ENCODE peak calls at places on chromosomes 11 and 22, in six cellular contexts. One of them, this sample, is unnamed.

GRCh38 chr22:39311592-39312400 is 7.6 kb downstream of the RPL3 start:
- DNase-seq in neuronal stem cell: no peak
- DNase-seq in H1: peak
- DNase-seq in IMR-90: no peak
- DNase-seq in mesenchymal stem cell: no peak
- DNase-seq in H9: peak
- DNase-seq in this sample: no peak

GRCh38 chr22:45671051-45671782 is 417 bp upstream of the ATXN10 start:
- DNase-seq in neuronal stem cell: peak
- DNase-seq in H1: no peak
- DNase-seq in IMR-90: no peak
- DNase-seq in mesenchymal stem cell: peak
- DNase-seq in H9: peak
- DNase-seq in this sample: no peak

GRCh38 chr11:1990872-1991578 is 6.6 kb downstream of the H19 start:
- DNase-seq in neuronal stem cell: no peak
- DNase-seq in H1: no peak
- DNase-seq in IMR-90: no peak
- DNase-seq in mesenchymal stem cell: no peak
- DNase-seq in H9: no peak
- DNase-seq in this sample: no peak

GRCh38 chr11:13277719-13278619 is at the start of gene BMAL1:
- DNase-seq in neuronal stem cell: no peak
- DNase-seq in H1: peak
- DNase-seq in IMR-90: no peak
- DNase-seq in mesenchymal stem cell: peak
- DNase-seq in H9: peak
- DNase-seq in this sample: no peak

GRCh38 chr11:79296113-79296512 is 144.7 kb downstream of the TENM4 start:
- DNase-seq in neuronal stem cell: no peak
- DNase-seq in H1: no peak
- DNase-seq in IMR-90: no peak
- DNase-seq in mesenchymal stem cell: no peak
- DNase-seq in H9: no peak
- DNase-seq in this sample: no peak

GRCh38 chr22:49216579-49216978 is 611.1 kb downstream of the BRD1 start:
- DNase-seq in neuronal stem cell: no peak
- DNase-seq in H1: no peak
- DNase-seq in IMR-90: no peak
- DNase-seq in mesenchymal stem cell: no peak
- DNase-seq in H9: peak
- DNase-seq in this sample: no peak

GRCh38 chr11:5992604-5993251 is 5.9 kb upstream of the OR52L1 start:
- DNase-seq in neuronal stem cell: peak
- DNase-seq in H1: no peak
- DNase-seq in IMR-90: peak
- DNase-seq in mesenchymal stem cell: peak
- DNase-seq in H9: no peak
- DNase-seq in this sample: peak

GRCh38 chr11:8025816-8026215 is 38.7 kb downstream of the EIF3F start:
- DNase-seq in neuronal stem cell: no peak
- DNase-seq in H1: no peak
- DNase-seq in IMR-90: peak
- DNase-seq in mesenchymal stem cell: peak
- DNase-seq in H9: no peak
- DNase-seq in this sample: no peak

GRCh38 chr11:8948901-8949300 is 6.1 kb upstream of the ASCL3 start:
- DNase-seq in neuronal stem cell: no peak
- DNase-seq in H1: no peak
- DNase-seq in IMR-90: no peak
- DNase-seq in mesenchymal stem cell: no peak
- DNase-seq in H9: no peak
- DNase-seq in this sample: no peak

GRCh38 chr22:41508770-41509170 is 35.5 kb downstream of the POLR3H start:
- DNase-seq in neuronal stem cell: no peak
- DNase-seq in H1: no peak
- DNase-seq in IMR-90: no peak
- DNase-seq in mesenchymal stem cell: no peak
- DNase-seq in H9: peak
- DNase-seq in this sample: no peak

DNA sequence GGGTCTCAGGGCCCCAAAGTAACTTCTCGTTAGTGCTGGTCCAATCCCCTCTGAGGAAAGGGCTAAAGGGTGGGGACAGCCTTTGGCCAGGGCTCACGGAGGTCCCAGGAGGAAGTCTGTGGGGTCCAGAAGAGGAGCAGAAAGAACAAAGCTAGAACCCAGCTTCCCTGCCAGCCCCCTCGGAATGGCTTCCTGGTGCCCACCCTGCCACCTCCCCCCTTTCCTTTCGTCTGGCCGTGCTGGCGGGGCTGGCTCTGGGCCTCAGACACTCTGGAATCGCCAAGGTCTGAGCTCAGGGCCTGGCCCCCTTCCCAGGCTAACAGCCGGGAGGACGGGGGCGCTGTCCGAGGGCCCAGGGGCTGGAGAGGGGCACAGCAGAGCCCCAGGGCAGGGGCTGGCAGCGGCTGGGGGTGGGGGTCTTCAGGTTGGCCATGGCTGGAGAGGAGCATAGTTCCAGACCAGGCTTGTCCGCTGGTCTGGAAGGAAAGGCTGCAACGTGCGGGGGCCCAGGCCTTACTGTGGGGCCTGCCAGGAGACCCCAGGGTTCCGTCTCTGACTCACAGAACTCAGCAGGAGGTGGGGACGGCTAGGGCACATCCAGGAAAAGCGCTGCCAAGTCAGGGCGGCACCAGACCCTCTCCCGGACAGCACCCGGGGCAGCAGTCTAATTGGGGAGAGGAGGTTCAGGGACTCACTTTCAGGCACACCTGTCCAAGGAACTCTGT is 788 bp upstream of the LTBP3 start:
- DNase-seq in neuronal stem cell: no peak
- DNase-seq in H1: no peak
- DNase-seq in IMR-90: peak
- DNase-seq in mesenchymal stem cell: no peak
- DNase-seq in H9: no peak
- DNase-seq in this sample: no peak
- H3K18ac ChIP-seq in neuronal stem cell: peak
- H3K18ac ChIP-seq in H1: peak
- H3K18ac ChIP-seq in IMR-90: peak
- H3K18ac ChIP-seq in mesenchymal stem cell: peak
- H3K18ac ChIP-seq in H9: peak
- H3K18ac ChIP-seq in this sample: peak

GRCh38 chr11:131179867-131180266 is 190.5 kb upstream of the NTM start:
- DNase-seq in neuronal stem cell: no peak
- DNase-seq in H1: no peak
- DNase-seq in IMR-90: no peak
- DNase-seq in mesenchymal stem cell: no peak
- DNase-seq in H9: no peak
- DNase-seq in this sample: no peak

GRCh38 chr11:131178020-131178419 is 192.4 kb upstream of the NTM start:
- DNase-seq in neuronal stem cell: no peak
- DNase-seq in H1: no peak
- DNase-seq in IMR-90: no peak
- DNase-seq in mesenchymal stem cell: no peak
- DNase-seq in H9: no peak
- DNase-seq in this sample: no peak
- H2BK120ac ChIP-seq in neuronal stem cell: no peak
- H2BK120ac ChIP-seq in H1: no peak
- H2BK120ac ChIP-seq in IMR-90: no peak
- H2BK120ac ChIP-seq in mesenchymal stem cell: no peak
- H2BK120ac ChIP-seq in H9: no peak
- H2BK120ac ChIP-seq in this sample: no peak

GRCh38 chr22:38270091-38270972 is 2.5 kb downstream of the TMEM184B start:
- DNase-seq in neuronal stem cell: no peak
- DNase-seq in H1: no peak
- DNase-seq in IMR-90: peak
- DNase-seq in mesenchymal stem cell: peak
- DNase-seq in H9: peak
- DNase-seq in this sample: no peak

GRCh38 chr22:38271927-38272372 is 860 bp downstream of the TMEM184B start:
- DNase-seq in neuronal stem cell: no peak
- DNase-seq in H1: peak
- DNase-seq in IMR-90: no peak
- DNase-seq in mesenchymal stem cell: no peak
- DNase-seq in H9: peak
- DNase-seq in this sample: no peak

GRCh38 chr22:38271101-38271500 is 1.7 kb downstream of the TMEM184B start:
- DNase-seq in neuronal stem cell: no peak
- DNase-seq in H1: no peak
- DNase-seq in IMR-90: no peak
- DNase-seq in mesenchymal stem cell: no peak
- DNase-seq in H9: peak
- DNase-seq in this sample: no peak

GRCh38 chr22:38273135-38273761 is 438 bp upstream of the TMEM184B start:
- DNase-seq in neuronal stem cell: no peak
- DNase-seq in H1: no peak
- DNase-seq in IMR-90: no peak
- DNase-seq in mesenchymal stem cell: peak
- DNase-seq in H9: peak
- DNase-seq in this sample: no peak

DNA sequence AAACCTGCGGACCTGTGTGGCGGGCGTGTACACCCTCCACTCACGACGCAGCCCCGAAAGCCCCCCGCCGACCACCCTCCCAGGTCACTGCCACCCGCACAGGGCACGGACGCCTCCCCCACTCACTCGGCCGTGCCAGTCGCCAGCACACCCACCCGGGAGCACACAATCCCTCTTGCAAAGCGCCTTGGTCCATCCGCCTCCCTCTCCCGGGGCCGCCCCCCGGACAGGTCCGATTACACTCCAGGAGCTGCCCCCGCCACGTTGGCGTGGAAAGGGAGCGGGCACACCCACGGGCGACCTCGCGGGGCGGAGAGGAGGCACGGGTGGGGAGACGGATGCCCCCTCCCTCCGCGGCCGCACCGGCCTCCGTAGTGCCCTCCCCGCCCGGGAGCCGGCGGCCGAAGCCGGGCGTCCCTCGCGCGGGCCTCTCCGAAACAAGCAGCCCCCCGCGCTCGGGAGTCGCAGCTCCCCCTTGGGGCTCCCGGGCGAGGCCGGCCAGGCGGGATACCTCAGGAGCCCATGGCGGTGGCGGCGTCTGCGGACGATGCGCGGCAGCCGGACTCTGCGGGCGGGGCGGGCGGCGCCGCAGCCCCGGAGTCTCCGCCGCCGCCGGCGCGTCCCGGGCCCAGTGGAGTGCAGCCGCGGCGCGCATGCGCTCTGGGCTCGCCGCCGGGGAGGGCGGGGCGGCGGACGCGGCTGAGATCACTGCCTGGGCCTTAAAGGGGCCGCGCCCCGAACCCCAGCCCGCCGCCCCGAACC is at the start of gene TMEM184B:
- DNase-seq in neuronal stem cell: peak
- DNase-seq in H1: peak
- DNase-seq in IMR-90: peak
- DNase-seq in mesenchymal stem cell: peak
- DNase-seq in H9: peak
- DNase-seq in this sample: peak
- H4K8ac ChIP-seq in neuronal stem cell: no peak
- H4K8ac ChIP-seq in H1: peak
- H4K8ac ChIP-seq in IMR-90: peak
- H4K8ac ChIP-seq in mesenchymal stem cell: peak
- H4K8ac ChIP-seq in H9: no peak
- H4K8ac ChIP-seq in this sample: peak

DNA sequence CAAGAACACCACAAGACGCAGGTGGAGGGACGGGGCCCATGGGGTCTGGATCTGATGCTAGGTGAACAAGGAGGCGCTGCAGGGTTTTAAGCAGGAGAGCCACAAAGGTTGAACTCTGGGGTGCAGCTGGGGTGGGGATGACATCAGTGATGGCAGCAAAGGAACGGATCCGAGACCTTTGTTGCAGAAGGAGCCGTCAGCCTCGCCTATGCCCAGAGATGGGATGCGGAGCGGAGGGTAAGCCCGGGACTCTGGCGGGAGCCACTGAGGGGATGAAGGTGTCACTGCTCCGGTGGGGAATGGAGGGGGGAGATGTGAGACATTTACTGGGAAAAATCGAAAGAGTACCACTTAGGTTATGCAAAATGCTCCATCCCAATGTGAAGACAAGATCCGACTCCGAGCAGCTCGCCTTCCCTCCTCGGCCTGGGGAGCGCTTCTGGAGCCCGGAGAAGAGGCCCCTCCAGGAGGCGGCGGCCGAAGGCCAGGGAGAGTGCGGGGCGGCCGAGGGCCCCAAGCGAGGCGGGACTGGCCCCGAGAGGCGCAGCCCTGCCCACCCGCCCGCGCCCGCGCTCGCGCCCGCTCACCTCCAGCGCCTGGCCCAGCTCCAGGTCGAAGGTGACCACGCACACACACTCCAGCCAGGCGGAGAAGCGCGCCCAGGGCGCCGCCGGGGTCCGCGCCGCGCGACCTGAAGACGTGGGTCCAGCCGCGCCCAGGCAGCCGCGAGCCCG is 420 bp downstream of the DENND6B start:
- DNase-seq in neuronal stem cell: no peak
- DNase-seq in H1: no peak
- DNase-seq in IMR-90: no peak
- DNase-seq in mesenchymal stem cell: no peak
- DNase-seq in H9: no peak
- DNase-seq in this sample: no peak
- H3K18ac ChIP-seq in neuronal stem cell: peak
- H3K18ac ChIP-seq in H1: no peak
- H3K18ac ChIP-seq in IMR-90: no peak
- H3K18ac ChIP-seq in mesenchymal stem cell: peak
- H3K18ac ChIP-seq in H9: no peak
- H3K18ac ChIP-seq in this sample: peak

GRCh38 chr11:65419773-65420481 is 2.7 kb upstream of the NEAT1 start:
- DNase-seq in neuronal stem cell: no peak
- DNase-seq in H1: peak
- DNase-seq in IMR-90: peak
- DNase-seq in mesenchymal stem cell: peak
- DNase-seq in H9: peak
- DNase-seq in this sample: peak
- H2BK120ac ChIP-seq in neuronal stem cell: no peak
- H2BK120ac ChIP-seq in H1: peak
- H2BK120ac ChIP-seq in IMR-90: peak
- H2BK120ac ChIP-seq in mesenchymal stem cell: peak
- H2BK120ac ChIP-seq in H9: no peak
- H2BK120ac ChIP-seq in this sample: peak

DNA sequence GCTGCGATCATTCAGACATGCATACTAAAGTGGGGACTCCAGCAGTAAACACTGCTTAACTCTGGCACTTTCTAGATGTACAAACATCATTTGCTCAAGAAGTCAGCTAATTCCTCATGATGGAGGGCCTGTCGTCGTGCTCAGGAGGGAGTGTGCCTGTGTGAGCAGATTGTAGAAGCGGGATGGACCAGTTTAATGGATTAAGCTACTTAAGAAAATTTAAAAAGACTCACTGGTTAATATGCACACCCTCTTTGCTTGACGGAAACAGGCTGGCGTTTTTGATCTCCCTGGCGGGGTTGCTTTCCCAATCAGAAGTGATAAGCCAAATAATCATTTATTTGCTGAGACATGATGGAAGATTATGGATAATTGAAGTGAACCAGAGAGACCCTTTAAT is 79.0 kb downstream of the LDLRAD3 start:
- DNase-seq in neuronal stem cell: no peak
- DNase-seq in H1: no peak
- DNase-seq in IMR-90: no peak
- DNase-seq in mesenchymal stem cell: no peak
- DNase-seq in H9: no peak
- DNase-seq in this sample: no peak
- H4K8ac ChIP-seq in neuronal stem cell: no peak
- H4K8ac ChIP-seq in H1: no peak
- H4K8ac ChIP-seq in IMR-90: no peak
- H4K8ac ChIP-seq in mesenchymal stem cell: no peak
- H4K8ac ChIP-seq in H9: no peak
- H4K8ac ChIP-seq in this sample: no peak

GRCh38 chr11:15800121-15800800 is 556.1 kb downstream of the SOX6 start:
- DNase-seq in neuronal stem cell: no peak
- DNase-seq in H1: no peak
- DNase-seq in IMR-90: peak
- DNase-seq in mesenchymal stem cell: peak
- DNase-seq in H9: no peak
- DNase-seq in this sample: peak
- H3K18ac ChIP-seq in neuronal stem cell: no peak
- H3K18ac ChIP-seq in H1: no peak
- H3K18ac ChIP-seq in IMR-90: peak
- H3K18ac ChIP-seq in mesenchymal stem cell: peak
- H3K18ac ChIP-seq in H9: no peak
- H3K18ac ChIP-seq in this sample: no peak

This sample was measured in trophoblast cell.